ENCODE peak calls at places on chromosomes 4 and X, in nine cellular contexts. One of them, this sample, is unnamed.

GRCh38 chr4:19213388-19213787 is 1038.3 kb upstream of the SLIT2 start:
- DNase-seq in GM23338: no peak
- DNase-seq in stomach: no peak
- DNase-seq in kidney: no peak
- DNase-seq in K562: no peak
- DNase-seq in IMR-90: peak
- DNase-seq in fibroblast of mammary gland: peak
- DNase-seq in NB4: no peak
- DNase-seq in Peyer's patch: no peak
- DNase-seq in this sample: no peak

GRCh38 chr4:99091174-99091573 is 2.6 kb upstream of the ADH5 start:
- DNase-seq in GM23338: no peak
- DNase-seq in stomach: no peak
- DNase-seq in kidney: no peak
- DNase-seq in K562: no peak
- DNase-seq in IMR-90: no peak
- DNase-seq in fibroblast of mammary gland: no peak
- DNase-seq in NB4: no peak
- DNase-seq in Peyer's patch: no peak
- DNase-seq in this sample: no peak

GRCh38 chrX:123172874-123173273 is 11.2 kb upstream of the GRIA3 start:
- DNase-seq in GM23338: no peak
- DNase-seq in stomach: no peak
- DNase-seq in kidney: no peak
- DNase-seq in K562: no peak
- DNase-seq in IMR-90: no peak
- DNase-seq in fibroblast of mammary gland: no peak
- DNase-seq in NB4: no peak
- DNase-seq in Peyer's patch: no peak
- DNase-seq in this sample: no peak

GRCh38 chr4:110852793-110853192 is 229.9 kb upstream of the PITX2 start:
- DNase-seq in GM23338: no peak
- DNase-seq in stomach: no peak
- DNase-seq in kidney: no peak
- DNase-seq in K562: no peak
- DNase-seq in IMR-90: no peak
- DNase-seq in fibroblast of mammary gland: no peak
- DNase-seq in NB4: no peak
- DNase-seq in Peyer's patch: no peak
- DNase-seq in this sample: no peak

GRCh38 chr4:155066871-155067270 is 141.6 kb upstream of the NPY2R start:
- DNase-seq in GM23338: no peak
- DNase-seq in stomach: no peak
- DNase-seq in kidney: no peak
- DNase-seq in K562: no peak
- DNase-seq in IMR-90: no peak
- DNase-seq in fibroblast of mammary gland: no peak
- DNase-seq in NB4: no peak
- DNase-seq in Peyer's patch: no peak
- DNase-seq in this sample: no peak

GRCh38 chr4:56937262-56937661 is 29.6 kb downstream of the REST start:
- DNase-seq in GM23338: no peak
- DNase-seq in stomach: no peak
- DNase-seq in kidney: no peak
- DNase-seq in K562: no peak
- DNase-seq in IMR-90: peak
- DNase-seq in fibroblast of mammary gland: peak
- DNase-seq in NB4: no peak
- DNase-seq in Peyer's patch: no peak
- DNase-seq in this sample: no peak

GRCh38 chr4:1851575-1852415 is 4.2 kb downstream of the LETM1 start:
- DNase-seq in GM23338: no peak
- DNase-seq in stomach: peak
- DNase-seq in kidney: no peak
- DNase-seq in K562: peak
- DNase-seq in IMR-90: no peak
- DNase-seq in fibroblast of mammary gland: peak
- DNase-seq in NB4: no peak
- DNase-seq in Peyer's patch: no peak
- DNase-seq in this sample: no peak

GRCh38 chrX:116417214-116417613 is 19.2 kb upstream of the SLC6A14 start:
- DNase-seq in GM23338: no peak
- DNase-seq in stomach: peak
- DNase-seq in kidney: no peak
- DNase-seq in K562: no peak
- DNase-seq in IMR-90: no peak
- DNase-seq in fibroblast of mammary gland: no peak
- DNase-seq in NB4: no peak
- DNase-seq in Peyer's patch: no peak
- DNase-seq in this sample: no peak

GRCh38 chrX:132125906-132126305 is 1.9 kb downstream of the FRMD7 start:
- DNase-seq in GM23338: no peak
- DNase-seq in stomach: no peak
- DNase-seq in kidney: no peak
- DNase-seq in K562: no peak
- DNase-seq in IMR-90: no peak
- DNase-seq in fibroblast of mammary gland: no peak
- DNase-seq in NB4: no peak
- DNase-seq in Peyer's patch: no peak
- DNase-seq in this sample: no peak

GRCh38 chrX:119247702-119248101 is 11.6 kb downstream of the PGRMC1 start:
- DNase-seq in GM23338: no peak
- DNase-seq in stomach: no peak
- DNase-seq in kidney: no peak
- DNase-seq in K562: no peak
- DNase-seq in IMR-90: no peak
- DNase-seq in fibroblast of mammary gland: no peak
- DNase-seq in NB4: no peak
- DNase-seq in Peyer's patch: no peak
- DNase-seq in this sample: no peak

GRCh38 chrX:3820170-3820569 is 106.7 kb upstream of the PRKX start:
- DNase-seq in GM23338: no peak
- DNase-seq in stomach: no peak
- DNase-seq in kidney: no peak
- DNase-seq in K562: no peak
- DNase-seq in IMR-90: peak
- DNase-seq in fibroblast of mammary gland: peak
- DNase-seq in NB4: no peak
- DNase-seq in Peyer's patch: no peak
- DNase-seq in this sample: no peak

GRCh38 chr4:76767983-76768382 is 130.0 kb downstream of the SOWAHB start:
- DNase-seq in GM23338: no peak
- DNase-seq in stomach: no peak
- DNase-seq in kidney: no peak
- DNase-seq in K562: no peak
- DNase-seq in IMR-90: peak
- DNase-seq in fibroblast of mammary gland: no peak
- DNase-seq in NB4: no peak
- DNase-seq in Peyer's patch: no peak
- DNase-seq in this sample: no peak

GRCh38 chrX:10884246-10884645 is 226.9 kb upstream of the HCCS start:
- DNase-seq in GM23338: no peak
- DNase-seq in stomach: no peak
- DNase-seq in kidney: no peak
- DNase-seq in K562: no peak
- DNase-seq in IMR-90: peak
- DNase-seq in fibroblast of mammary gland: peak
- DNase-seq in NB4: no peak
- DNase-seq in Peyer's patch: no peak
- DNase-seq in this sample: no peak

GRCh38 chrX:54494970-54495813 is 842 bp downstream of the FGD1 start:
- DNase-seq in GM23338: peak
- DNase-seq in stomach: peak
- DNase-seq in kidney: peak
- DNase-seq in K562: no peak
- DNase-seq in IMR-90: peak
- DNase-seq in fibroblast of mammary gland: peak
- DNase-seq in NB4: no peak
- DNase-seq in Peyer's patch: no peak
- DNase-seq in this sample: no peak

GRCh38 chr4:142818009-142818408 is 28.1 kb downstream of the INPP4B start:
- DNase-seq in GM23338: no peak
- DNase-seq in stomach: no peak
- DNase-seq in kidney: no peak
- DNase-seq in K562: no peak
- DNase-seq in IMR-90: peak
- DNase-seq in fibroblast of mammary gland: peak
- DNase-seq in NB4: no peak
- DNase-seq in Peyer's patch: no peak
- DNase-seq in this sample: no peak

GRCh38 chr4:185713272-185713671 is 98.7 kb downstream of the SORBS2 start:
- DNase-seq in GM23338: no peak
- DNase-seq in stomach: no peak
- DNase-seq in kidney: no peak
- DNase-seq in K562: no peak
- DNase-seq in IMR-90: no peak
- DNase-seq in fibroblast of mammary gland: peak
- DNase-seq in NB4: no peak
- DNase-seq in Peyer's patch: no peak
- DNase-seq in this sample: no peak

DNA sequence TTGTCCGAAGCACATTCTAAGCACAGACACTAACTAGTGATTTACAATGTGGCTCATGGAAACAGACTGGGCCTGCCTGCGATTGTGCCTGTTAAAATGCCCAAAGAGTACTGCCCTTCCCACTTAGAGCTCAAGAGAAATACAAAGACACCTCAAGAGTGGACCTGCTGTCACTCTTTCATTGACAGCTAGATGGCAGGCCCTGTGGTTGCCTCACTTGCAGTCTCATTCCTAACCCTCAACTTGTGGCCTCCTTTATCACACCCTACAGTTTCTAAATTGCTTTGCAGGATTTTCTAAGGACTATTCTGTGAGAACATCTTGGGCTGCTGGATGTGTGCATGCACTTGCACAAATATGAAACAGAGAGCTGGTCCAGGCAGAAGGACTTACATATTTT is 331.0 kb upstream of the EMCN start:
- DNase-seq in GM23338: peak
- DNase-seq in stomach: no peak
- DNase-seq in kidney: no peak
- DNase-seq in K562: no peak
- DNase-seq in IMR-90: no peak
- DNase-seq in fibroblast of mammary gland: no peak
- DNase-seq in NB4: peak
- DNase-seq in Peyer's patch: no peak
- DNase-seq in this sample: peak
- TF ChIP-seq CTCF in GM23338: peak
- TF ChIP-seq CTCF in stomach: no peak
- TF ChIP-seq CTCF in kidney: no peak
- TF ChIP-seq CTCF in K562: no peak
- TF ChIP-seq CTCF in IMR-90: no peak
- TF ChIP-seq CTCF in fibroblast of mammary gland: no peak
- TF ChIP-seq CTCF in NB4: peak
- TF ChIP-seq CTCF in Peyer's patch: no peak
- TF ChIP-seq CTCF in this sample: peak

DNA sequence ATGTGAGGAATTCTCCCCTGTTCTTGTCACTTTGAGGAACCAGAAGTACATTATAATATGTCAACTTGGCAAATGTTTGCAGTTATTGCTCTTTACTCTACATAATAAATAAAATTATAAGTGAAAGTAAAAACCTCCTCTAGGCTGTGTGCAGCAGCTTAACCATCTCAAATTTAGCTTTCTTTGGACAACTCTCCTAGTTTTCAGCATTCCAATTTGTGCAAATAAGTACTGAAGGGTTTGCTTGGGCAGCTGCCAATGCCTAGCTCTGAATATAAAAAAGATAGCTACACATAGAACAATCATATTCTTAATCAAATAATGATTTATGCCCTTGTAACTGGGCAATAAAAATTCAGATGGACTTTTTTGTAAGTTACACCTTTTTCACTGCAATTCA is 82.5 kb downstream of the GASK1B start:
- DNase-seq in GM23338: no peak
- DNase-seq in stomach: peak
- DNase-seq in kidney: no peak
- DNase-seq in K562: no peak
- DNase-seq in IMR-90: peak
- DNase-seq in fibroblast of mammary gland: no peak
- DNase-seq in NB4: no peak
- DNase-seq in Peyer's patch: no peak
- DNase-seq in this sample: no peak
- H3K4me3 ChIP-seq in GM23338: no peak
- H3K4me3 ChIP-seq in stomach: no peak
- H3K4me3 ChIP-seq in kidney: no peak
- H3K4me3 ChIP-seq in K562: no peak
- H3K4me3 ChIP-seq in IMR-90: peak
- H3K4me3 ChIP-seq in fibroblast of mammary gland: no peak
- H3K4me3 ChIP-seq in NB4: no peak
- H3K4me3 ChIP-seq in Peyer's patch: no peak
- H3K4me3 ChIP-seq in this sample: no peak

GRCh38 chr4:93897559-93897958 is 69.0 kb downstream of the ATOH1 start:
- DNase-seq in GM23338: peak
- DNase-seq in stomach: no peak
- DNase-seq in kidney: no peak
- DNase-seq in K562: no peak
- DNase-seq in IMR-90: no peak
- DNase-seq in fibroblast of mammary gland: no peak
- DNase-seq in NB4: peak
- DNase-seq in Peyer's patch: no peak
- DNase-seq in this sample: no peak
- TF ChIP-seq CTCF in GM23338: peak
- TF ChIP-seq CTCF in stomach: no peak
- TF ChIP-seq CTCF in kidney: no peak
- TF ChIP-seq CTCF in K562: peak
- TF ChIP-seq CTCF in IMR-90: no peak
- TF ChIP-seq CTCF in fibroblast of mammary gland: peak
- TF ChIP-seq CTCF in NB4: peak
- TF ChIP-seq CTCF in Peyer's patch: peak
- TF ChIP-seq CTCF in this sample: peak

DNA sequence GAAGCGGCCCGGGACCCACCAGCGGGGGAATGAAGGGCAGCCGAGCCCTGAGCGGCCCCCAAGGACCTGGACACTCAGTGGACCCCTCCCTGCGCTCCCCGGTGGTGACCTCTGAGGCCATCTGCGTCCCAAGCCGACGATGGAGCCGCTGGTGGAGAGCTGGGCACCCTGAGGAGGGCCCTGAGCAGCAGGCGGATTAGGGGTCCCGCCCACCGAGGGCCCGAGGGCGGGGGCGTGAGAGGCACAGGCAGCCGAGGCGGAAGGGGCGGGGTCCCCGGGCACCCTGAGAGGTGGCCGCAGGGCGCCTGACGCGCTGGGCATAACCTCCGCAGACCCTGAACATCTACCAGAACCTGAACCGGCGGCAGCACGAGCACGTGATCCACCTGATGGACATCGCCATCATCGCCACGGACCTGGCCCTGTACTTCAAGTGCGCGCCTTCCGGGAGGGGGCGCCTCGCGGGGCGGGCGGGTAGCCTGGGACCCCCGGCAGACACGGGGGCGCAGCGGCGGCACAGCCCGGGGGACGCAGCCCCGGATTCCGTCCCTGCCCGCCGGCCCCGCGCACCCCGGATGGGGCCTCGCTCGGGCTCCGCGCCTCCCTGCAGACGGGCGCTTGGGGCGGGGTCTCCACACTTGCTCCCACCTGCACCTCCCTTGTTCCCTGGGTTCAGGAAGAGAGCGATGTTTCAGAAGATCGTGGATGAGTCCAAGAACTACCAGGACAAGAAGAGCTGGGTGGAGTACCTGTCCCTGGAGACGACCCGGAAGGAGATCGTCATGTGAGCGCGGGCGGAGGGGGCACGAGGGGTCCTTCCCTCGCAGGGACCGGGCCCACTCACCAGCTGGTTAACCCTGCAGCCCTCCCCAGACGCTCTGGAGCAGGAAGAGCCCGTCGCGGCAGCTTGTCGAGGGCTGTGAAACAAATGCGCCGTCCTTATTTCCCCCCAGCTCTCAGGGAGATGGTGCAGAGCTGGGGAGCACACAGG is 10.3 kb downstream of the ATP5ME start:
- DNase-seq in GM23338: peak
- DNase-seq in stomach: peak
- DNase-seq in kidney: peak
- DNase-seq in K562: no peak
- DNase-seq in IMR-90: no peak
- DNase-seq in fibroblast of mammary gland: no peak
- DNase-seq in NB4: peak
- DNase-seq in Peyer's patch: no peak
- DNase-seq in this sample: no peak
- H3K4me3 ChIP-seq in GM23338: peak
- H3K4me3 ChIP-seq in stomach: peak
- H3K4me3 ChIP-seq in kidney: peak
- H3K4me3 ChIP-seq in K562: no peak
- H3K4me3 ChIP-seq in IMR-90: peak
- H3K4me3 ChIP-seq in fibroblast of mammary gland: no peak
- H3K4me3 ChIP-seq in NB4: no peak
- H3K4me3 ChIP-seq in Peyer's patch: peak
- H3K4me3 ChIP-seq in this sample: peak